ENCODE peak calls at places on chromosomes 3 and 15, in ten cellular contexts. Z is GM23338; F is CD8-positive, alpha-beta T cell; U is WERI-Rb-1; Y is CD8-positive, alpha-beta memory T cell; P is astrocyte; M is GM23248; K is left ventricle myocardium inferior; S is tibial nerve; R is adrenal gland. V is an unnamed sample. For H3K36me3, the result is how much of the 10 kb centered on the place peaks cover.

GRCh38 chr3:27368831-27369607 is at the start of gene NEK10:
- DNase-seq in S (peak), U (peak), K (peak), Z (peak), Y (peak), R (peak), M (peak), F (peak), P (peak), V (peak)

GRCh38 chr3:142723968-142724681 is at the start of gene TRPC1:
- DNase-seq in U (peak), K (peak), S (peak), Z (peak), Y (peak), M (peak), P (peak), F (peak), R (peak), V (peak)

GRCh38 chr3:117480981-117481380 is 771.4 kb downstream of the TUSC7 start:
- DNase-seq in F (no peak), K (no peak), R (no peak), S (no peak), P (no peak), Y (no peak), U (no peak), M (no peak), Z (no peak), V (no peak)

GRCh38 chr15:86916671-86917450 is 837.2 kb downstream of the AGBL1 start:
- DNase-seq in Z (no peak), U (no peak), S (peak), Y (no peak), F (no peak), K (peak), P (no peak), R (peak), M (no peak), V (no peak)

GRCh38 chr3:186361612-186362408 is at the start of gene DGKG:
- DNase-seq in M (peak), K (peak), R (peak), U (peak), Y (no peak), P (no peak), S (no peak), Z (peak), F (no peak), V (peak)

GRCh38 chr15:70559223-70559823 is 204.0 kb downstream of the UACA start:
- DNase-seq in Y (peak), R (peak), K (peak), M (peak), P (peak), F (peak), S (peak), U (no peak), Z (no peak), V (peak)

GRCh38 chr3:40470706-40471105 is 6.2 kb upstream of the ZNF619 start:
- DNase-seq in M (no peak), Y (no peak), F (no peak), P (no peak), R (peak), Z (no peak), U (no peak), S (no peak), K (no peak), V (no peak)

GRCh38 chr15:101723161-101723873 is 956 bp downstream of the TARS3 start:
- DNase-seq in M (peak), P (peak), U (no peak), Y (peak), S (no peak), Z (no peak), F (peak), R (peak), K (no peak), V (no peak)

GRCh38 chr3:28240440-28240839 is 979 bp upstream of the CMC1 start:
- DNase-seq in R (no peak), Z (peak), S (no peak), K (no peak), Y (no peak), F (no peak), U (peak), P (no peak), M (no peak), V (peak)

GRCh38 chr3:71305246-71306206 is 278.0 kb downstream of the FOXP1 start:
- DNase-seq in M (no peak), K (peak), U (no peak), Z (peak), R (no peak), Y (no peak), P (peak), S (peak), F (peak), V (no peak)

GRCh38 chr3:73568371-73568862 is 56.3 kb downstream of the PDZRN3 start:
- DNase-seq in M (no peak), R (no peak), Y (no peak), Z (no peak), P (no peak), K (no peak), F (no peak), U (no peak), S (no peak), V (no peak)
- H3K4me3 ChIP-seq in M (no peak), R (no peak), Y (no peak), Z (no peak), P (no peak), K (no peak), F (no peak), U (no peak), S (no peak), V (no peak)

DNA sequence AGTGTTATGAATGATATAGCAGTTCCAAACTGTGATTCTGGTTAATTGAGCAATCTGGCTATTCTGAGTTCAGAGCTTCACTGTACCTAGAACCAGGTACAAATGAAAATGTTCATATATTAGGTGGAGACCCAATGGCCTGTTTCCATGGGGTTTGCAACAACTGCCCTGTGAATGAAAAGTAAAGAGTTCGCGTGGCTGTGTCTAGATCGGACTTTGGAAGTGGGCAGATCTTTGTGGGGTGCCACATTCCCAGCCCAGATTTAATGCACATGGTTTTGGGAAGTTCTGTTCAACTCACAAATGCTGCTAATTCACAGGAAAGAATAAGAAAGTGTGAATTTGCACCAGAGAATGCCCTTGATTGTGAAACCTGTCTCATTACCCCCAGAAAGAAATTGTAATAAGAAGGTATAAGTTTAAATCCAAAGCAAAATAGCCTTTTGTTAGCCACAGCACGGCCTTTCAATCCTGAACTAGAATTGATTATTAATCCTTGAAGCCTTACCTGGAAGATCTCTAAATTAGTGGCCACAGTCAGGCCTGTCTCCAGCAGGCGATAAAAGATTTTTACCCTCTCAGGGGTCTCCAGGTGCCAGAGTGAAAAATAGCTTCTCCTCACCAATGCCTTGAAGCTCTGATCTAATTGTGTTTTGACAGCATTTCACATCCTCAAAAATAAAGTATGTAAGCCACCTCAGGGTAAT is 22.6 kb downstream of the WHAMM start:
- DNase-seq in F (no peak), K (no peak), U (no peak), Z (no peak), M (no peak), S (peak), Y (no peak), R (no peak), P (no peak), V (no peak)
- H3K36me3 ChIP-seq in F (half or more), K (half or more), U (half or more), Z (under half), M (half or more), S (half or more), Y (half or more), R (half or more), P (under half), V (under half)

GRCh38 chr3:127546517-127546916 is 44.0 kb downstream of the TPRA1 start:
- DNase-seq in K (no peak), Y (no peak), F (no peak), R (no peak), S (no peak), Z (no peak), U (no peak), P (no peak), M (no peak), V (peak)
- H3K27ac ChIP-seq in K (peak), Y (no peak), F (no peak), R (no peak), S (no peak), Z (no peak), U (peak), P (no peak), M (no peak), V (no peak)

GRCh38 chr15:34794590-34795206 is 651 bp downstream of the ACTC1 start:
- DNase-seq in Z (peak), S (no peak), U (no peak), R (no peak), M (no peak), Y (no peak), F (no peak), P (no peak), K (no peak), V (no peak)
- H3K4me3 ChIP-seq in Z (peak), S (peak), U (peak), R (no peak), M (peak), Y (no peak), F (no peak), P (no peak), K (peak), V (no peak)

GRCh38 chr15:41055706-41056105 is 60.4 kb downstream of the INO80 start:
- DNase-seq in K (no peak), Y (no peak), Z (no peak), P (no peak), R (no peak), F (no peak), M (no peak), U (no peak), S (no peak), V (no peak)
- H3K36me3 ChIP-seq in K (half or more), Y (under half), Z (half or more), P (half or more), R (half or more), F (under half), M (half or more), U (half or more), S (half or more), V (under half)

GRCh38 chr3:11558461-11558903 is 85.2 kb downstream of the VGLL4 start:
- DNase-seq in F (no peak), M (no peak), K (peak), Z (no peak), P (peak), U (no peak), S (no peak), Y (no peak), R (peak), V (peak)
- H3K27ac ChIP-seq in F (no peak), M (peak), K (peak), Z (no peak), P (peak), U (no peak), S (peak), Y (no peak), R (peak), V (no peak)

GRCh38 chr15:56758770-56759449 is 25.6 kb upstream of the ZNF280D start:
- DNase-seq in Z (no peak), M (peak), K (no peak), F (no peak), P (peak), S (no peak), R (no peak), U (no peak), Y (no peak), V (no peak)

GRCh38 chr15:56763082-56763481 is 29.8 kb upstream of the ZNF280D start:
- DNase-seq in F (no peak), S (no peak), U (no peak), K (no peak), M (no peak), P (no peak), Z (no peak), Y (no peak), R (no peak), V (no peak)

GRCh38 chr15:56757884-56758283 is 24.6 kb upstream of the ZNF280D start:
- DNase-seq in U (no peak), R (no peak), F (no peak), P (no peak), Z (no peak), M (no peak), Y (no peak), K (no peak), S (no peak), V (no peak)

GRCh38 chr15:56759450-56759845 is 26.1 kb upstream of the ZNF280D start:
- DNase-seq in S (peak), P (peak), K (peak), Y (no peak), R (peak), Z (no peak), U (no peak), M (peak), F (no peak), V (no peak)

GRCh38 chr15:56760186-56760585 is 26.9 kb upstream of the ZNF280D start:
- DNase-seq in M (peak), P (peak), U (no peak), R (no peak), F (no peak), K (no peak), Z (no peak), Y (no peak), S (no peak), V (no peak)
- H3K4me3 ChIP-seq in M (peak), P (peak), U (no peak), R (no peak), F (no peak), K (no peak), Z (no peak), Y (no peak), S (no peak), V (no peak)

GRCh38 chr3:44982817-44983216 is 6.8 kb downstream of the EXOSC7 start:
- DNase-seq in K (no peak), R (no peak), F (no peak), P (no peak), U (no peak), Z (no peak), M (no peak), S (no peak), Y (no peak), V (no peak)
- H3K36me3 ChIP-seq in K (under half), R (under half), F (under half), P (under half), U (under half), Z (under half), M (under half), S (under half), Y (under half), V (under half)

GRCh38 chr15:40936709-40937666 is 7.8 kb downstream of the DLL4 start:
- DNase-seq in U (no peak), F (no peak), K (no peak), Y (no peak), S (no peak), Z (no peak), M (peak), P (peak), R (no peak), V (no peak)
- H3K27ac ChIP-seq in U (no peak), F (no peak), K (peak), Y (no peak), S (no peak), Z (no peak), M (no peak), P (no peak), R (no peak), V (no peak)

V was measured in left lung.